ENCODE peak calls at places on chromosomes 2 and 18, in five cellular contexts. I is lung microvascular endothelial cell; Y is central memory CD4-positive, alpha-beta T cell; U is A549; A is hepatic stellate cell. G is an unnamed sample.

GRCh38 chr2:33291278-33292013 is 185.0 kb upstream of the RASGRP3 start:
- DNase-seq in I (peak; percentile 98), Y (no peak), U (peak; percentile 79), A (peak; percentile 61), G (peak; percentile 31)

GRCh38 chr18:75248426-75249191 is 38.0 kb downstream of the TSHZ1 start:
- DNase-seq in I (no peak), Y (no peak), U (no peak), A (no peak), G (no peak)

GRCh38 chr2:237441605-237442004 is 27.6 kb upstream of the COL6A3 start:
- DNase-seq in I (no peak), Y (peak; percentile 51), U (no peak), A (no peak), G (no peak)

GRCh38 chr2:23401427-23402204 is 16.6 kb downstream of the KLHL29 start:
- DNase-seq in I (no peak), Y (no peak), U (no peak), A (no peak), G (no peak)

GRCh38 chr2:119291588-119292167 is 68.0 kb downstream of the STEAP3 start:
- DNase-seq in I (no peak), Y (no peak), U (no peak), A (no peak), G (no peak)

GRCh38 chr2:46872876-46873631 is 42.6 kb downstream of the MCFD2 start:
- DNase-seq in I (no peak), Y (no peak), U (no peak), A (no peak), G (no peak)

GRCh38 chr2:119416299-119416923 is 15.2 kb upstream of the TMEM37 start:
- DNase-seq in I (no peak), Y (no peak), U (no peak), A (no peak), G (no peak)

GRCh38 chr2:197311521-197312033 is 997 bp upstream of the ANKRD44 start:
- DNase-seq in I (no peak), Y (peak; percentile 13), U (no peak), A (no peak), G (no peak)

GRCh38 chr2:216464104-216464720 is 34.4 kb upstream of the RPL37A start:
- DNase-seq in I (no peak), Y (no peak), U (no peak), A (no peak), G (no peak)

GRCh38 chr2:118847447-118848172 is at the start of gene EN1:
- DNase-seq in I (peak; percentile 25), Y (no peak), U (no peak), A (no peak), G (peak; percentile 95)

GRCh38 chr2:139099721-139100120 is 319.5 kb upstream of the NXPH2 start:
- DNase-seq in I (no peak), Y (no peak), U (no peak), A (no peak), G (peak; percentile 69)

GRCh38 chr2:73984922-73985317 is 210 bp downstream of the TET3 start:
- DNase-seq in I (no peak), Y (peak; percentile 75), U (peak; percentile 36), A (peak; percentile 35), G (no peak)

GRCh38 chr2:140295767-140296166 is 1515.6 kb upstream of the NXPH2 start:
- DNase-seq in I (no peak), Y (no peak), U (no peak), A (no peak), G (no peak)

GRCh38 chr18:12543697-12544096 is 114.2 kb downstream of the SPIRE1 start:
- DNase-seq in I (no peak), Y (no peak), U (no peak), A (peak; percentile 21), G (no peak)

GRCh38 chr2:150787353-150788098 is 300.1 kb upstream of the RND3 start:
- DNase-seq in I (no peak), Y (no peak), U (no peak), A (no peak), G (no peak)

GRCh38 chr2:28683100-28683706 is 68.4 kb upstream of the PPP1CB start:
- DNase-seq in I (peak; percentile 83), Y (no peak), U (peak; percentile 27), A (peak; percentile 63), G (no peak)

GRCh38 chr18:54671291-54671881 is 80.3 kb downstream of the DYNAP start:
- DNase-seq in I (peak; percentile 48), Y (peak; percentile 7), U (peak; percentile 10), A (peak; percentile 12), G (no peak)

GRCh38 chr2:72326759-72327158 is 179.1 kb upstream of the CYP26B1 start:
- DNase-seq in I (no peak), Y (no peak), U (no peak), A (no peak), G (no peak)

GRCh38 chr2:20491739-20492531 is 45.1 kb downstream of the RHOB start:
- DNase-seq in I (no peak), Y (no peak), U (no peak), A (no peak), G (no peak)

GRCh38 chr2:26216587-26216986 is 27.8 kb downstream of the HADHA start:
- DNase-seq in I (no peak), Y (no peak), U (no peak), A (no peak), G (no peak)